ENCODE peak calls at places on chromosome 16, in four cellular contexts. One of them, this sample, is unnamed.
A peak's percentile ranks its signal among the peaks of the same experiment; 100 is the strongest.

GRCh38 chr16:4356820-4357219 is 5.7 kb upstream of the PAM16 start:
- DNase-seq in kidney: no peak
- DNase-seq in RPMI7951: no peak
- DNase-seq in stimulated activated naive B cell treated with anti-CD40 and anti-IgM and Interleukin-4, amounts not matched to agents 10 μg/mL and 1 μg/mL and 100 μg/mL, for 72 hours: no peak
- DNase-seq in this sample: no peak

GRCh38 chr16:30413116-30413806 is 5.9 kb downstream of the ZNF771 start:
- DNase-seq in kidney: no peak
- DNase-seq in RPMI7951: no peak
- DNase-seq in stimulated activated naive B cell treated with anti-CD40 and anti-IgM and Interleukin-4, amounts not matched to agents 10 μg/mL and 1 μg/mL and 100 μg/mL, for 72 hours: no peak
- DNase-seq in this sample: no peak

GRCh38 chr16:88345943-88346560 is 36.7 kb upstream of the ZNF469 start:
- DNase-seq in kidney: peak; percentile 37
- DNase-seq in RPMI7951: no peak
- DNase-seq in stimulated activated naive B cell treated with anti-CD40 and anti-IgM and Interleukin-4, amounts not matched to agents 10 μg/mL and 1 μg/mL and 100 μg/mL, for 72 hours: no peak
- DNase-seq in this sample: no peak

GRCh38 chr16:85309656-85310587 is 197.7 kb upstream of the CIBAR2 start:
- DNase-seq in kidney: no peak
- DNase-seq in RPMI7951: peak; percentile 51
- DNase-seq in stimulated activated naive B cell treated with anti-CD40 and anti-IgM and Interleukin-4, amounts not matched to agents 10 μg/mL and 1 μg/mL and 100 μg/mL, for 72 hours: peak; percentile 64
- DNase-seq in this sample: peak; percentile 84

GRCh38 chr16:25256821-25257503 is 683 bp downstream of the ZKSCAN2 start:
- DNase-seq in kidney: no peak
- DNase-seq in RPMI7951: peak; percentile 15
- DNase-seq in stimulated activated naive B cell treated with anti-CD40 and anti-IgM and Interleukin-4, amounts not matched to agents 10 μg/mL and 1 μg/mL and 100 μg/mL, for 72 hours: no peak
- DNase-seq in this sample: no peak

GRCh38 chr16:56615353-56615752 is 7.0 kb downstream of the MT2A start:
- DNase-seq in kidney: no peak
- DNase-seq in RPMI7951: peak; percentile 46
- DNase-seq in stimulated activated naive B cell treated with anti-CD40 and anti-IgM and Interleukin-4, amounts not matched to agents 10 μg/mL and 1 μg/mL and 100 μg/mL, for 72 hours: no peak
- DNase-seq in this sample: peak; percentile 65

GRCh38 chr16:1788708-1789100 is 4.8 kb downstream of the IGFALS start:
- DNase-seq in kidney: peak; percentile 59
- DNase-seq in RPMI7951: no peak
- DNase-seq in stimulated activated naive B cell treated with anti-CD40 and anti-IgM and Interleukin-4, amounts not matched to agents 10 μg/mL and 1 μg/mL and 100 μg/mL, for 72 hours: no peak
- DNase-seq in this sample: no peak

GRCh38 chr16:27450836-27451341 is 48.9 kb downstream of the IL21R start:
- DNase-seq in kidney: no peak
- DNase-seq in RPMI7951: peak; percentile 33
- DNase-seq in stimulated activated naive B cell treated with anti-CD40 and anti-IgM and Interleukin-4, amounts not matched to agents 10 μg/mL and 1 μg/mL and 100 μg/mL, for 72 hours: peak; percentile 66
- DNase-seq in this sample: no peak

GRCh38 chr16:89044394-89045180 is 49.1 kb upstream of the ACSF3 start:
- DNase-seq in kidney: peak; percentile 57
- DNase-seq in RPMI7951: no peak
- DNase-seq in stimulated activated naive B cell treated with anti-CD40 and anti-IgM and Interleukin-4, amounts not matched to agents 10 μg/mL and 1 μg/mL and 100 μg/mL, for 72 hours: no peak
- DNase-seq in this sample: no peak

GRCh38 chr16:78227855-78228254 is 128.4 kb downstream of the WWOX start:
- DNase-seq in kidney: no peak
- DNase-seq in RPMI7951: no peak
- DNase-seq in stimulated activated naive B cell treated with anti-CD40 and anti-IgM and Interleukin-4, amounts not matched to agents 10 μg/mL and 1 μg/mL and 100 μg/mL, for 72 hours: no peak
- DNase-seq in this sample: peak; percentile 7

GRCh38 chr16:1929105-1929504 is 10.9 kb upstream of the HS3ST6 start:
- DNase-seq in kidney: no peak
- DNase-seq in RPMI7951: peak; percentile 28
- DNase-seq in stimulated activated naive B cell treated with anti-CD40 and anti-IgM and Interleukin-4, amounts not matched to agents 10 μg/mL and 1 μg/mL and 100 μg/mL, for 72 hours: no peak
- DNase-seq in this sample: no peak